ENCODE peak calls at places on chromosome 21, in ten cellular contexts. O is sigmoid colon; L is NCI-H1436; N is ecto neural progenitor cell; U is amygdala; K is CD8-positive, alpha-beta T cell; Z is adrenal gland; A is IMR-90; J is astrocyte of the spinal cord; Y is prostate gland. H is an unnamed sample.

GRCh38 chr21:39071623-39072214 is 111.5 kb downstream of the PSMG1 start:
- DNase-seq in O (no peak), L (no peak), N (no peak), U (no peak), K (no peak), Z (no peak), A (peak), J (peak), Y (no peak), H (no peak)

GRCh38 chr21:39610705-39611104 is 2.0 kb upstream of the B3GALT5 start:
- DNase-seq in O (no peak), L (no peak), N (no peak), U (no peak), K (no peak), Z (no peak), A (no peak), J (peak), Y (no peak), H (no peak)

GRCh38 chr21:34362670-34363069 is 1.1 kb upstream of the KCNE2 start:
- DNase-seq in O (no peak), L (no peak), N (no peak), U (no peak), K (no peak), Z (peak), A (no peak), J (no peak), Y (no peak), H (no peak)

GRCh38 chr21:37869661-37870060 is 46.6 kb downstream of the KCNJ6 start:
- DNase-seq in O (no peak), L (no peak), N (no peak), U (no peak), K (no peak), Z (no peak), A (no peak), J (no peak), Y (no peak), H (no peak)

GRCh38 chr21:41141031-41141457 is 26.9 kb upstream of the BACE2 start:
- DNase-seq in O (no peak), L (no peak), N (no peak), U (no peak), K (no peak), Z (no peak), A (peak), J (peak), Y (peak), H (no peak)

GRCh38 chr21:43985690-43986251 is 26.3 kb upstream of the TRAPPC10 start:
- DNase-seq in O (no peak), L (no peak), N (peak), U (no peak), K (no peak), Z (no peak), A (no peak), J (no peak), Y (no peak), H (no peak)

GRCh38 chr21:43658769-43659135 is 536 bp downstream of the HSF2BP start:
- DNase-seq in O (no peak), L (no peak), N (no peak), U (no peak), K (no peak), Z (peak), A (no peak), J (no peak), Y (no peak), H (no peak)

GRCh38 chr21:16908087-16908486 is 604.8 kb upstream of the CXADR start:
- DNase-seq in O (peak), L (no peak), N (no peak), U (no peak), K (no peak), Z (no peak), A (no peak), J (peak), Y (peak), H (no peak)

GRCh38 chr21:45940621-45941337 is 40.8 kb upstream of the COL6A1 start:
- DNase-seq in O (no peak), L (no peak), N (no peak), U (no peak), K (no peak), Z (no peak), A (no peak), J (no peak), Y (no peak), H (no peak)

GRCh38 chr21:42369821-42370220 is 3.5 kb upstream of the TFF1 start:
- DNase-seq in O (no peak), L (no peak), N (no peak), U (no peak), K (no peak), Z (no peak), A (no peak), J (no peak), Y (no peak), H (no peak)

GRCh38 chr21:42186591-42186990 is 32.3 kb upstream of the ABCG1 start:
- DNase-seq in O (no peak), L (no peak), N (no peak), U (no peak), K (no peak), Z (no peak), A (no peak), J (no peak), Y (no peak), H (no peak)

GRCh38 chr21:42654179-42654912 is 925 bp downstream of the PDE9A start:
- DNase-seq in O (no peak), L (peak), N (peak), U (no peak), K (peak), Z (no peak), A (no peak), J (no peak), Y (no peak), H (no peak)

GRCh38 chr21:29523646-29524045 is 224.9 kb downstream of the BACH1 start:
- DNase-seq in O (no peak), L (no peak), N (no peak), U (no peak), K (no peak), Z (no peak), A (no peak), J (peak), Y (peak), H (no peak)

GRCh38 chr21:44911384-44912157 is 9.1 kb downstream of the ITGB2 start:
- DNase-seq in O (peak), L (no peak), N (no peak), U (peak), K (peak), Z (peak), A (no peak), J (no peak), Y (peak), H (peak)

GRCh38 chr21:18384771-18385170 is 18.8 kb downstream of the TMPRSS15 start:
- DNase-seq in O (no peak), L (peak), N (no peak), U (no peak), K (no peak), Z (no peak), A (no peak), J (peak), Y (no peak), H (no peak)

GRCh38 chr21:38077504-38077903 is 161.2 kb upstream of the KCNJ6 start:
- DNase-seq in O (no peak), L (no peak), N (no peak), U (no peak), K (no peak), Z (no peak), A (no peak), J (no peak), Y (no peak), H (no peak)

H was measured in heart left ventricle.